ENCODE peak calls at places on chromosomes 1 and 21, in four cellular contexts. Y is CD8-positive, alpha-beta T cell; U is psoas muscle; K is tibial artery. G is an unnamed sample.
A peak's percentile ranks its signal among the peaks of the same experiment; 100 is the strongest.

GRCh38 chr1:97680460-97680859 is 240.4 kb downstream of the DPYD start:
- DNase-seq in Y (no peak), U (no peak), K (no peak), G (no peak)

GRCh38 chr1:234488054-234488953 is 9.3 kb upstream of the TARBP1 start:
- DNase-seq in Y (no peak), U (no peak), K (no peak), G (no peak)

GRCh38 chr21:29296452-29296851 is 2.3 kb upstream of the BACH1 start:
- DNase-seq in Y (no peak), U (no peak), K (no peak), G (no peak)

GRCh38 chr1:40079774-40080390 is 17.2 kb downstream of the PPT1 start:
- DNase-seq in Y (no peak), U (no peak), K (no peak), G (no peak)

GRCh38 chr1:203695116-203695515 is 68.5 kb downstream of the ATP2B4 start:
- DNase-seq in Y (no peak), U (peak; percentile 60), K (peak; percentile 76), G (no peak)

GRCh38 chr1:26959722-26960624 is at the start of gene KDF1:
- DNase-seq in Y (peak; percentile 69), U (no peak), K (no peak), G (no peak)

GRCh38 chr1:209150114-209150513 is 433.4 kb upstream of the CAMK1G start:
- DNase-seq in Y (no peak), U (no peak), K (no peak), G (peak; percentile 26)

GRCh38 chr1:15384301-15384901 is 25.3 kb upstream of the EFHD2 start:
- DNase-seq in Y (no peak), U (no peak), K (no peak), G (no peak)

GRCh38 chr1:244237445-244237844 is 186.4 kb downstream of the ZBTB18 start:
- DNase-seq in Y (no peak), U (no peak), K (no peak), G (no peak)

DNA sequence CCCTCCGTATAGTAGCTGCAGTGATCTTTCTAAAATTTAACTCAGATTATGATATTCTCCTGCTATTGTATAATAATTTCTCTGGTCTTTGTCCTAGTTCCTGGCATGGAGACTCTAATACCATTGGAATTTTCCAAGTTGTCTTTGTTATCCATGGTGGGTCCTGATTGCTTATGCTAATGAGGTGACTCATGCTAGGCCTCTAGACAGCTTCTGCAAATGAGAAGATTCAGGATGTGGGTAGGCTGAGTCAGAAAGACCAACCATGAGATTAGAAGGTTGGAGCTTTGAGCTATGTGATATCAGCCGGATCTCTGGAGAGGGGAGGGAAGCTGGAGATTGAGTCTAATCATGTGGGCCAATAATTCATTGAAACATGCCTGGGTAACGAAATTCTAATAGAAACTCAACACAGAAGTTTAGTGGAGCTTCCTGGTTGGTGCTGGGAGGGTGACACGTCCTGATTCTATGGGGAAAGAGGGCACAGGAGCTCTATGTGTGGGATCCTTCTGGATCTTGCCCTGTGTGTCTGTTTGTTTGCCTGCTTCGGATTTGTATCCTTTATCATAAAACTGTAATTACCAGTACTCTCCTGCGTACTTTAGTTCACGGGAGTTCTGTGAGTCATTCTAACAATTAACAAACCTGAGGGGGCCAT is 73.2 kb upstream of the CNIH3 start:
- DNase-seq in Y (no peak), U (no peak), K (no peak), G (peak; percentile 98)
- H3K4me3 ChIP-seq in Y (no peak overlapping the region), U (no peak overlapping the region), K (no peak overlapping the region), G (no peak overlapping the region)

DNA sequence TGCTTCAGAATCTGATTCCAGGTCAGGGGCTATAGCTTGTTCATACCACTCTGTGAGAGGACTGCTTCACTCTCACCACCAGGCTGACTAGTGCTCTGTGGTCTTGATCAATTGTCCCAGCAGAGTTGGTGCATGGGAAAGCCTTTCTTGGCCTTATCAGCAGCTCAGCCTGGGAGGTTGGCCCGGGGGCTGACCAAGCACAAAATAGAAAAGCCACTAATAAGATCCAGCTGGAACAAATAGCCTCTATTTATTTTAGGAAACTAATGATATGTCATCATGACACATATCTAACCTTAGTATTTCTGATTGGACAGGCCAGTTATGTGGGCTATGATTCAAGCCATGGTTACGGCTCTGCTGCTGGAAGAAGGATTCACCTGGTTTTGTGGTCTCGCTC is 134.2 kb downstream of the GDAP2 start:
- DNase-seq in Y (no peak), U (peak; percentile 60), K (no peak), G (peak; percentile 38)
- TF ChIP-seq CTCF in Y (no peak), U (no peak), K (no peak), G (no peak)

DNA sequence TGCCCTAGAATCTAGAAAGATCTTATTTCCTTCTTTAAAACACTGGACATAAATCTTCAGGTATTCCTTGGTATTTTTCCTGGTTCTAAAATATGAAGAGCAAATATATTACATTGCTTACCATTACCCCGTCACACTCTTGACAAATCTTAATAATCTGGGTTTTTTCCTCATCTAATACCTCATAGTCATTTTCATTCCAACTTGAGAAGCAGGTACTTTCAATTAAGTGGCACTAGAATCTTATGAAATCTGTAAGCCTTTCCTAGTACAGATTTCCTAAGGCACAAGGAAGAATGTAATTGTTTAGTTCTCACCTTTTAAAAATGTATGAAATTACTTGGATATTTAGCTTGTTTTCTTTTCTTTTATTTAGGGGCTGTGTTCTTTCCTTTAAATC is 481.5 kb upstream of the ZRANB2 start:
- DNase-seq in Y (no peak), U (no peak), K (no peak), G (no peak)
- H3K4me3 ChIP-seq in Y (no peak overlapping the region), U (no peak overlapping the region), K (no peak overlapping the region), G (no peak overlapping the region)

GRCh38 chr1:108199231-108199657 is 899 bp downstream of the SLC25A24 start:
- DNase-seq in Y (no peak), U (no peak), K (no peak), G (peak; percentile 19)

GRCh38 chr1:108201682-108202081 is 1.5 kb upstream of the SLC25A24 start:
- DNase-seq in Y (no peak), U (no peak), K (no peak), G (no peak)

GRCh38 chr1:108199781-108200626 is at the start of gene SLC25A24:
- DNase-seq in Y (peak; percentile 73), U (peak; percentile 90), K (peak; percentile 72), G (peak; percentile 28)

GRCh38 chr1:108200627-108201106 is 524 bp upstream of the SLC25A24 start:
- DNase-seq in Y (peak; percentile 52), U (peak; percentile 38), K (peak; percentile 47), G (peak; percentile 50)
- TF ChIP-seq CTCF in Y (no peak), U (no peak), K (no peak), G (peak; percentile 31)

GRCh38 chr1:55234016-55234415 is 18.9 kb upstream of the USP24 start:
- DNase-seq in Y (no peak), U (no peak), K (no peak), G (no peak)
- H3K4me3 ChIP-seq in Y (no peak overlapping the region), U (no peak overlapping the region), K (no peak overlapping the region), G (no peak overlapping the region)

GRCh38 chr1:152525080-152525641 is 10.9 kb downstream of the CRCT1 start:
- DNase-seq in Y (no peak), U (no peak), K (no peak), G (no peak)
- TF ChIP-seq CTCF in Y (no peak), U (no peak), K (no peak), G (no peak)

GRCh38 chr1:93878889-93879586 is at the start of gene DNTTIP2:
- DNase-seq in Y (peak; percentile 88), U (peak; percentile 95), K (peak; percentile 89), G (peak; percentile 77)

GRCh38 chr1:93880731-93881130 is 1.7 kb upstream of the DNTTIP2 start:
- DNase-seq in Y (no peak), U (no peak), K (no peak), G (no peak)

GRCh38 chr1:93876284-93876683 is 2.7 kb downstream of the DNTTIP2 start:
- DNase-seq in Y (no peak), U (no peak), K (no peak), G (no peak)

GRCh38 chr1:93878501-93878888 is 511 bp downstream of the DNTTIP2 start:
- DNase-seq in Y (peak; percentile 78), U (peak; percentile 82), K (no peak), G (peak; percentile 12)

DNA sequence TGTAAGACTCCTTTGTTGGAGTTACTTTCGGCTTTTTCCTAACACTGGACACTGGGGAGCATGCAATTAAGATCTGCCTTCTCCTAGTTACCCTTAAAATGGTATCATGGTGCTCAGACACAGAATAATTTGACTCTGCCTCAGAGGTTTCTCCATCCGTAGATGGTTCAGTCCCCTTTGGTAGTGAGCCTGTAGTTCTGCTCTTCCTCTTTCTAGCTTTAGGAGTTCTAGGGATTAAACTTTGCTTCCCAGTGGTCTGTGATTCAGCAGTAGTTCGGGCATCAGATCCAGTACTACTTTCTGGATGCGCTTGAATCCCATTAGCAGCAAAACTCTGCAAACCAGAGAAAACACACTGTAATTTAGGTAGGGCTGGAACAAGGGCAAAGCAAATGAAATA is 1.5 kb downstream of the DNTTIP2 start:
- DNase-seq in Y (no peak), U (no peak), K (no peak), G (no peak)
- H3K4me3 ChIP-seq in Y (no peak overlapping the region), U (peak overlapping the region; percentile 94), K (no peak overlapping the region), G (no peak overlapping the region)

GRCh38 chr1:90730247-90731022 is 13.3 kb upstream of the BARHL2 start:
- DNase-seq in Y (no peak), U (no peak), K (no peak), G (no peak)

GRCh38 chr1:90727917-90728655 is 11.0 kb upstream of the BARHL2 start:
- DNase-seq in Y (no peak), U (no peak), K (no peak), G (no peak)

GRCh38 chr1:90731382-90732050 is 14.4 kb upstream of the BARHL2 start:
- DNase-seq in Y (no peak), U (no peak), K (no peak), G (no peak)

GRCh38 chr1:90728656-90729257 is 11.7 kb upstream of the BARHL2 start:
- DNase-seq in Y (no peak), U (no peak), K (no peak), G (no peak)

DNA sequence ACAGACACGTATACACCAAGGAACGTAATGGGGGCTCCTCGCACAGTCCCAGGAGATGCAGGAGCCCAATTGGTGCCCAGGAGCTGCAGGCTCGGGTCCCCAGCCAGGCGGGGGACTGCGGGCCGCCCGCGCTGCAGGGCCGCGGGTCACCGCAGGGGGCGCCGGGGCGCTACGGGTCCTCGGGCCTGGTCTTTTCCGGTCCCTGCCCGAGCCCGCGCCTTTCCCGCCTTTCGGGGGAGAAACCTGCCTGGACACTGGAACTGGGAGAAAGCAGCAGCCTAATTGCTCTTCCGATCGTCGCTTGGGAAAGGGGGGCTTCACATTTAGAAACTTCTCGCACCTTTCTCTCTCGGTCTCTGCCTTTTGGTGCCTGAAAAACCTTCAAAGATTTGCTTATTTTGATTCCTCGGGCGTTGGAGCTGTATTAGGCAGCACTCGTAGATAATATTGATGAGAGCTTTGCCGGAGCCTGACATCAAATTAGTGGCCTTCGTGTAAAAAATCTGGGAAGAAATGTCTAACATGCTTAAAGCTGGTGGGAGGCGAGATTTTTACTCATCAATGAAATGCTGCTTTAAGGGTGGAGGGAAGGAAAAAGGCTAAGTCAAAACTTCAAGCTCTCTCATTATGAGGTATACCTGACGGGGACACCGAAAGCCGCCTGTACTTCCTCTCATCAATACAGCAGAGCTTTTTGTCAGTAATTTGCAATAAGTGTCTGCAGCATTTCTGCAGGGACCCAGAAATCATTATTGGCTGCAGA is 12.6 kb upstream of the BARHL2 start:
- DNase-seq in Y (no peak), U (no peak), K (no peak), G (no peak)
- TF ChIP-seq CTCF in Y (peak; percentile 34), U (peak; percentile 16), K (no peak), G (peak; percentile 8)

DNA sequence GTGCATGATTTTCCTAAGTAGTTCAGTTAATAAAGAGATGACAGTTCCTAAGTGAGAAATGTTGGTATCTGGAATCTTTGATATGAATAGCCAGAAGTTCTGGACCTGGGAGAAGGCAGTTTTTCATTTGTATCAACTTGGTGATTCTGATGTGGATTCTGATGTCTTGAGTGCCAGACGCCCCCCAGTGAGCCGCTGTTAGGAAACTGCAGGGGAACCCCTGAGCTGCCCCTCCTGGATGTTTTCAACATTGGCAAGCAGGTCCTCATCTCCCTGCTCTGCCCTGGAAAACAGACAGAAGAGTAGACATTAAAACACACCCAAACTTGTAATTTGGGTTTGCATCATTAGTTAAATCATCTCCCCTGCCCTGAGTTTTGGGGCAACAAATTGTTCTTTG is 7.4 kb downstream of the ETS2 start:
- DNase-seq in Y (no peak), U (no peak), K (no peak), G (no peak)
- H3K4me3 ChIP-seq in Y (no peak overlapping the region), U (peak overlapping the region; percentile 13), K (no peak overlapping the region), G (no peak overlapping the region)

G was measured in kidney epithelial cell.